ENCODE peak calls at places on chromosomes 13 and 19, in seven cellular contexts. Y is tibial nerve, N is right lobe of liver, X is A549, I is adrenal gland, T is Peyer's patch, H is uterus. G is an unnamed sample.

GRCh38 chr13:20401958-20402856 is 123.5 kb downstream of the CRYL1 start:
- DNase-seq in Y (no peak), N (no peak), X (no peak), I (no peak), T (peak; percentile 22), H (no peak), G (peak; percentile 61)

GRCh38 chr13:30052127-30052526 is 201.7 kb upstream of the UBL3 start:
- DNase-seq in Y (no peak), N (no peak), X (no peak), I (no peak), T (no peak), H (no peak), G (no peak)

GRCh38 chr13:81304121-81304659 is 963.3 kb upstream of the SPRY2 start:
- DNase-seq in Y (no peak), N (no peak), X (no peak), I (no peak), T (no peak), H (no peak), G (no peak)

GRCh38 chr13:31056650-31057275 is 104.9 kb downstream of the HSPH1 start:
- DNase-seq in Y (no peak), N (no peak), X (no peak), I (no peak), T (no peak), H (no peak), G (no peak)

GRCh38 chr13:107518292-107518691 is 697.0 kb downstream of the LIG4 start:
- DNase-seq in Y (no peak), N (no peak), X (no peak), I (no peak), T (no peak), H (no peak), G (peak; percentile 4)

GRCh38 chr13:26502826-26503225 is 54.7 kb upstream of the WASF3 start:
- DNase-seq in Y (peak; percentile 30), N (no peak), X (no peak), I (no peak), T (no peak), H (no peak), G (no peak)

GRCh38 chr19:46271488-46272197 is 25.2 kb upstream of the HIF3A start:
- DNase-seq in Y (no peak), N (no peak), X (peak; percentile 87), I (no peak), T (no peak), H (no peak), G (peak; percentile 23)

GRCh38 chr13:71663431-71663830 is 203.6 kb downstream of the DACH1 start:
- DNase-seq in Y (no peak), N (no peak), X (no peak), I (no peak), T (no peak), H (no peak), G (no peak)

GRCh38 chr13:75123428-75123827 is 358.5 kb downstream of the TBC1D4 start:
- DNase-seq in Y (no peak), N (no peak), X (no peak), I (no peak), T (no peak), H (no peak), G (no peak)

GRCh38 chr13:110275931-110276552 is 30.9 kb downstream of the COL4A1 start:
- DNase-seq in Y (peak; percentile 70), N (no peak), X (no peak), I (no peak), T (peak; percentile 38), H (peak; percentile 70), G (no peak)

GRCh38 chr13:27455331-27455855 is 5.0 kb upstream of the MTIF3 start:
- DNase-seq in Y (no peak), N (no peak), X (no peak), I (no peak), T (no peak), H (no peak), G (no peak)

GRCh38 chr19:7743425-7743841 is 3.9 kb downstream of the CD209 start:
- DNase-seq in Y (no peak), N (no peak), X (no peak), I (no peak), T (no peak), H (no peak), G (no peak)

GRCh38 chr19:1057185-1057857 is 9.6 kb upstream of the ARHGAP45 start:
- DNase-seq in Y (no peak), N (no peak), X (peak; percentile 58), I (no peak), T (no peak), H (no peak), G (no peak)

GRCh38 chr19:55113570-55114039 is 3.8 kb downstream of the PPP1R12C start:
- DNase-seq in Y (peak; percentile 97), N (no peak), X (peak; percentile 81), I (peak; percentile 83), T (peak; percentile 84), H (peak; percentile 96), G (peak; percentile 88)

GRCh38 chr13:28408235-28408848 is 86.6 kb downstream of the FLT1 start:
- DNase-seq in Y (no peak), N (peak; percentile 56), X (no peak), I (peak; percentile 51), T (peak; percentile 47), H (peak; percentile 23), G (no peak)

GRCh38 chr13:27170521-27171243 is 929 bp downstream of the USP12 start:
- DNase-seq in Y (peak; percentile 21), N (peak; percentile 65), X (peak; percentile 39), I (peak; percentile 45), T (peak; percentile 62), H (peak; percentile 46), G (no peak)

GRCh38 chr13:30739646-30740642 is 4.6 kb downstream of the ALOX5AP start:
- DNase-seq in Y (no peak), N (no peak), X (peak; percentile 11), I (no peak), T (peak; percentile 71), H (no peak), G (peak; percentile 31)

GRCh38 chr13:48322294-48322693 is 18.7 kb downstream of the RB1 start:
- DNase-seq in Y (no peak), N (no peak), X (no peak), I (no peak), T (no peak), H (no peak), G (no peak)

GRCh38 chr13:51520524-51520923 is 63.7 kb upstream of the WDFY2 start:
- DNase-seq in Y (no peak), N (peak; percentile 86), X (peak; percentile 56), I (no peak), T (no peak), H (no peak), G (no peak)

GRCh38 chr13:35472308-35473008 is 4.0 kb downstream of the MAB21L1 start:
- DNase-seq in Y (no peak), N (no peak), X (no peak), I (no peak), T (no peak), H (no peak), G (no peak)

GRCh38 chr19:33373701-33374405 is at the start of gene CEBPG:
- DNase-seq in Y (no peak), N (peak; percentile 65), X (no peak), I (peak; percentile 58), T (peak; percentile 70), H (peak; percentile 67), G (peak; percentile 75)

GRCh38 chr19:35882074-35882832 is 13.9 kb downstream of the APLP1 start:
- DNase-seq in Y (peak; percentile 80), N (no peak), X (peak; percentile 87), I (peak; percentile 52), T (no peak), H (no peak), G (peak; percentile 70)

GRCh38 chr13:52156724-52157251 is 2.6 kb downstream of the NEK3 start:
- DNase-seq in Y (no peak), N (no peak), X (no peak), I (no peak), T (no peak), H (no peak), G (no peak)

GRCh38 chr19:11551603-11552235 is 7.3 kb downstream of the ELOF1 start:
- DNase-seq in Y (no peak), N (no peak), X (no peak), I (no peak), T (no peak), H (peak; percentile 76), G (no peak)

GRCh38 chr19:11555246-11555645 is 3.8 kb downstream of the ELOF1 start:
- DNase-seq in Y (no peak), N (no peak), X (no peak), I (no peak), T (no peak), H (no peak), G (no peak)

GRCh38 chr19:11554160-11554559 is 4.9 kb downstream of the ELOF1 start:
- DNase-seq in Y (no peak), N (no peak), X (no peak), I (no peak), T (peak; percentile 79), H (no peak), G (no peak)

GRCh38 chr19:11550265-11550664 is 8.8 kb downstream of the ELOF1 start:
- DNase-seq in Y (no peak), N (no peak), X (no peak), I (no peak), T (no peak), H (no peak), G (no peak)

DNA sequence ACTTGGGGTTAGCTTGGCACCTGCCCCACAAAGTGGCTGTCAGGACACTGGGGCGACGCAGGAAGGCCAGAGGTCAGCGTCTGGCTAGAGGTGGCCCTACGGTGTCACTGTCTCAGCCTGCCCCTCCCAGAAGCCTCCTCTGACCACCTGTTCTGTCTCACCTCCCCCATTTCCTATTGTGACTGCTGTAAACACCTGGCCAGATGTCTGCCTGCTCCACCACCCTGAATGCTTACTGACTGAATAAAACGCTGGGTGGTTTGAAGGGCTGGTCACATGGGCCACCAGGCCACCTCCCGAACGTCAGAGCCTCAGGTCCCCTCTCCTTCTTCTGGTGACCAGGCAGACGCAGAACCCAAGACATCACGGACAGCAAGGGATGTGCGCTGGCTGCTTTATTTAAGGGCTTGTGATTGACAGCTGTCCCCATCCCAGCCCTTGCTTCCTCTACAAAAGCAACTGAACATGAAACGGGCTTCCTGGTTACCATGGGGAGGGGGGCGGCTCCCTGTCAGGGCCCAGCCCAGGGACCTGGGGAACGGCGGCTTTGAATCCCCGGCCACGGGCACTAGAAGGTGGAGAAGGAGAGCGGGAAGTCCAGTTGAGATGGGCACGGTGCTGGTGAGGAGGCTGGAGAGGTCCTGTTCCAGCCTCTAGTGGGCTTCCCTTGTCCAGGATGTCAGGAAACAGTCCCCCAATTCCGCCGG is 6.2 kb downstream of the ELOF1 start:
- DNase-seq in Y (no peak), N (no peak), X (no peak), I (no peak), T (peak; percentile 67), H (no peak), G (no peak)
- TF ChIP-seq POLR2A in Y (no peak), N (no peak), X (no peak), I (no peak), T (no peak), H (no peak), G (no peak)

GRCh38 chr19:45178262-45179062 is at the start of gene BLOC1S3:
- DNase-seq in Y (peak; percentile 100), N (peak; percentile 100), X (peak; percentile 100), I (peak; percentile 100), T (peak; percentile 100), H (peak; percentile 100), G (peak; percentile 90)
- TF ChIP-seq POLR2A in Y (peak; percentile 81), N (peak; percentile 83), X (peak; percentile 76), I (peak; percentile 95), T (peak; percentile 92), H (peak; percentile 68), G (peak; percentile 38)

GRCh38 chr19:17246681-17247425 is 1.1 kb upstream of the NR2F6 start:
- DNase-seq in Y (no peak), N (peak; percentile 90), X (peak; percentile 68), I (peak; percentile 49), T (peak; percentile 79), H (peak; percentile 51), G (no peak)
- TF ChIP-seq POLR2A in Y (no peak), N (no peak), X (no peak), I (no peak), T (peak; percentile 27), H (no peak), G (no peak)

GRCh38 chr13:41546372-41547252 is 89.3 kb downstream of the RGCC start:
- DNase-seq in Y (no peak), N (no peak), X (no peak), I (no peak), T (no peak), H (no peak), G (peak; percentile 81)
- TF ChIP-seq POLR2A in Y (no peak), N (no peak), X (no peak), I (no peak), T (no peak), H (no peak), G (no peak)